ENCODE peak calls at places on chromosomes 3 and 15, in four cellular contexts. T, E, J and A are unnamed samples.

GRCh38 chr3:126555795-126556636 is 2.7 kb downstream of the C3orf22 start:
- DNase-seq in J (no peak), T (peak; percentile 20), E (peak; percentile 45), A (no peak)

GRCh38 chr15:29377141-29377540 is 107.5 kb upstream of the NSMCE3 start:
- DNase-seq in T (no peak), E (no peak), J (no peak), A (no peak)

GRCh38 chr3:52272831-52273230 is 5.6 kb downstream of the WDR82 start:
- DNase-seq in E (no peak), J (no peak), T (no peak), A (no peak)

GRCh38 chr15:80309769-80310384 is 57.9 kb upstream of the CTXND1 start:
- DNase-seq in T (no peak), E (no peak), J (peak; percentile 17), A (peak; percentile 10)

GRCh38 chr3:157311633-157312365 is 124.9 kb upstream of the PTX3 start:
- DNase-seq in T (no peak), E (no peak), J (peak; percentile 33), A (no peak)

GRCh38 chr15:40092416-40093223 is 16.1 kb downstream of the BMF start:
- DNase-seq in J (peak; percentile 96), E (peak; percentile 74), T (no peak), A (peak; percentile 75)

GRCh38 chr15:59689626-59690236 is 611 bp upstream of the BNIP2 start:
- DNase-seq in J (peak; percentile 80), T (peak; percentile 88), E (peak; percentile 95), A (peak; percentile 89)

GRCh38 chr3:185851046-185851445 is 26.2 kb upstream of the IGF2BP2 start:
- DNase-seq in J (no peak), T (no peak), E (no peak), A (no peak)

GRCh38 chr15:37181339-37181738 is 81.0 kb upstream of the MEIS2 start:
- DNase-seq in T (no peak), E (no peak), J (no peak), A (peak; percentile 33)

GRCh38 chr3:36817806-36818205 is 53.5 kb upstream of the DCLK3 start:
- DNase-seq in T (no peak), E (no peak), J (no peak), A (peak; percentile 58)

GRCh38 chr15:33021806-33022389 is 172.6 kb downstream of the FMN1 start:
- DNase-seq in E (no peak), J (peak; percentile 60), T (no peak), A (peak; percentile 59)

GRCh38 chr3:119673875-119674274 is 3.3 kb downstream of the COX17 start:
- DNase-seq in J (no peak), T (no peak), E (no peak), A (no peak)

GRCh38 chr3:19147905-19148767 is at the start of gene KCNH8:
- DNase-seq in E (no peak), T (peak; percentile 31), J (no peak), A (peak; percentile 32)

GRCh38 chr3:23106641-23107040 is 96.5 kb upstream of the UBE2E2 start:
- DNase-seq in E (no peak), J (no peak), T (no peak), A (no peak)

GRCh38 chr3:159146856-159147255 is 345.0 kb downstream of the MFSD1 start:
- DNase-seq in E (no peak), T (no peak), J (no peak), A (no peak)

GRCh38 chr3:48784426-48785120 is 63.1 kb downstream of the PRKAR2A start:
- DNase-seq in J (peak; percentile 51), E (no peak), T (no peak), A (no peak)

GRCh38 chr15:29613951-29614382 is 208.3 kb downstream of the TJP1 start:
- DNase-seq in T (no peak), J (no peak), E (no peak), A (peak; percentile 5)

GRCh38 chr3:159674583-159674982 is 314.1 kb upstream of the IL12A start:
- DNase-seq in J (no peak), E (no peak), T (no peak), A (no peak)

GRCh38 chr3:11757441-11757875 is 89.2 kb downstream of the TAMM41 start:
- DNase-seq in T (no peak), J (peak; percentile 56), E (no peak), A (no peak)

GRCh38 chr3:40848411-40848810 is 323.7 kb downstream of the ZNF621 start:
- DNase-seq in J (no peak), E (no peak), T (no peak), A (no peak)

GRCh38 chr3:177820683-177821316 is 623.5 kb upstream of the TBL1XR1 start:
- DNase-seq in J (peak; percentile 44), E (no peak), T (no peak), A (no peak)

GRCh38 chr15:62209322-62209721 is 44.2 kb upstream of the C2CD4B start:
- DNase-seq in J (no peak), T (peak; percentile 71), E (no peak), A (peak; percentile 52)

GRCh38 chr3:86969500-86970189 is 21.3 kb downstream of the VGLL3 start:
- DNase-seq in E (no peak), T (no peak), J (peak; percentile 49), A (peak; percentile 20)
- H3K27ac ChIP-seq in E (no peak overlapping the region), T (no peak overlapping the region), J (no peak overlapping the region), A (no peak overlapping the region)

DNA sequence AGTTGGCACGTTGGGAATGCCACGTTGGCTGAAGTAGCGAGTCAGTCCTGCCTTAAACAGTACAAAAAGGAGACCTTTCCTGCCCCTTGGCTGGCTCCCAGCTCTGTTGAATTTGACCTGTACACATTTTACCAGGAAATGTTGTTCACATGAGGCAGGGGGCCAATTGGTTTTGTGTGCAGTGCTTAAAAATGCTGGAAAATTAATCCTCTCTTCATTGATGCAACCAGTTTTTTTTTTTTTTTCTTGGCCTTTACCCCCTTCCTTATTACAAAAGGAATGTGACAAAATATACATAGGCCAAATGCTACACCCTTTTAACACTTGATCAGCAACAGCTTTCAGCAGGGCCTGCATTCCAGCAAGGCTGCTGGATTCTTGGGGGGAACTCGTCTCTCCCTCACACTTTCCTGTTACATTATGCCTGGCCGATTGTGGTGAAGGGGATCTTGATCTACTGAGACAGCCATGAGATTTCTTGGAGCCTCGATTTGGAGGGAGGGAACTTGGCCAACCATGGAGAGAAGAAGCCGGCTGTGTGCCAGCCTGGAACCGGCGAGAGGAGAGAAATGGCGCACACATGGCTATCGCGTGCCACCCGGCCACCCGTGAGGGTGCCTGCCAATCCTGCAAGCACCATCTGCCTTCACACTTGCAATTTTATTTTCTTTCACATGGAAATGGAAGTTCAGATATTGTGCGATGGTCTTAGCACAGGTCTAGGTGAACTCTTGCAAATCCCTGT is 93.0 kb downstream of the DNASE1L3 start:
- DNase-seq in J (no peak), T (peak; percentile 93), E (no peak), A (no peak)
- H3K27ac ChIP-seq in J (peak overlapping the region; percentile 6), T (peak overlapping the region; percentile 87), E (peak overlapping the region; percentile 30), A (peak overlapping the region; percentile 60)

GRCh38 chr3:17877299-17877698 is 134.9 kb upstream of the TBC1D5 start:
- DNase-seq in E (no peak), J (no peak), T (no peak), A (no peak)
- H3K27ac ChIP-seq in E (no peak overlapping the region), J (no peak overlapping the region), T (no peak overlapping the region), A (no peak overlapping the region)

GRCh38 chr3:58408906-58409305 is 24.7 kb downstream of the PDHB start:
- DNase-seq in T (no peak), J (no peak), E (no peak), A (no peak)

GRCh38 chr3:58403513-58404109 is 30.0 kb downstream of the PDHB start:
- DNase-seq in E (no peak), J (no peak), T (no peak), A (no peak)

GRCh38 chr3:58398669-58399333 is 34.8 kb downstream of the PDHB start:
- DNase-seq in J (no peak), T (no peak), E (no peak), A (no peak)

GRCh38 chr3:58404396-58404795 is 29.2 kb downstream of the PDHB start:
- DNase-seq in J (peak; percentile 72), E (no peak), T (no peak), A (no peak)
- H3K27ac ChIP-seq in J (no peak overlapping the region), E (no peak overlapping the region), T (no peak overlapping the region), A (no peak overlapping the region)

GRCh38 chr3:196193738-196194541 is 17.3 kb downstream of the ZDHHC19 start:
- DNase-seq in E (peak; percentile 84), J (no peak), T (peak; percentile 90), A (peak; percentile 93)
- H3K27ac ChIP-seq in E (peak overlapping the region; percentile 80), J (no peak overlapping the region), T (peak overlapping the region; percentile 86), A (peak overlapping the region; percentile 86)

GRCh38 chr3:133506215-133506901 is 67.1 kb upstream of the CDV3 start:
- DNase-seq in T (no peak), J (no peak), E (no peak), A (peak; percentile 59)
- H3K27ac ChIP-seq in T (peak overlapping the region; percentile 83), J (no peak overlapping the region), E (peak overlapping the region; percentile 8), A (peak overlapping the region; percentile 80)

GRCh38 chr15:38438031-38438986 is 15.6 kb upstream of the FAM98B start:
- DNase-seq in J (peak; percentile 30), E (no peak), T (no peak), A (no peak)

GRCh38 chr15:38441130-38441519 is 12.8 kb upstream of the FAM98B start:
- DNase-seq in J (no peak), T (no peak), E (no peak), A (no peak)

GRCh38 chr15:38436993-38437392 is 16.9 kb upstream of the FAM98B start:
- DNase-seq in E (no peak), J (no peak), T (no peak), A (no peak)

GRCh38 chr15:38440353-38441129 is 13.4 kb upstream of the FAM98B start:
- DNase-seq in T (peak; percentile 49), E (no peak), J (peak; percentile 67), A (peak; percentile 64)
- H3K27ac ChIP-seq in T (no peak overlapping the region), E (no peak overlapping the region), J (no peak overlapping the region), A (no peak overlapping the region)

GRCh38 chr3:129555616-129556357 is 12.8 kb downstream of the H1-8 start:
- DNase-seq in T (no peak), J (no peak), E (no peak), A (no peak)
- H3K27ac ChIP-seq in T (no peak overlapping the region), J (no peak overlapping the region), E (no peak overlapping the region), A (no peak overlapping the region)

DNA sequence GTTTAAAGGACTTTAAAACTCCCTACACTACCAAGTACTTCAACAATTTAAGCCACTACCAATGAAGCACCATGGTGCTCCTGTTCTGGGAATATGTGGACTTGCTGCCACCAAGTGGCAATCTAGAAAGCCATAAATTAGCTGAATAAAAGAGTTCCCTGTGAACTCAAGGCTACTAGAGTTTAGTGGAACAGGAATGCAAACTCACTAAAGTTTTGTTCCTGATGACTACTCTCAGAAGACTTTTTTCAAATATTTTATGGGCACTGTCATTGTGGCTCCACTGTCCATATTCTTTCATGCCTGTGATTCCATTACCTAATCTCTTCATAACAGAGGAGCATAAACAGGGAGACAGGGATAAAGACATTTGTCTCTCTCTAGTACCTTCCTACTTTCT is 63.9 kb downstream of the TMCC1 start:
- DNase-seq in T (no peak), J (peak; percentile 91), E (no peak), A (peak; percentile 72)
- H3K27ac ChIP-seq in T (no peak overlapping the region), J (peak overlapping the region; percentile 91), E (no peak overlapping the region), A (no peak overlapping the region)

GRCh38 chr3:179428876-179429548 is 22.3 kb downstream of the GNB4 start:
- DNase-seq in J (no peak), T (no peak), E (no peak), A (no peak)

GRCh38 chr3:179421500-179421899 is 29.8 kb downstream of the GNB4 start:
- DNase-seq in T (no peak), E (no peak), J (peak; percentile 57), A (no peak)

GRCh38 chr3:179430277-179430870 is 20.9 kb downstream of the GNB4 start:
- DNase-seq in T (no peak), E (no peak), J (no peak), A (no peak)

GRCh38 chr3:179425075-179425474 is 26.2 kb downstream of the GNB4 start:
- DNase-seq in T (no peak), E (no peak), J (no peak), A (no peak)
- H3K27ac ChIP-seq in T (no peak overlapping the region), E (no peak overlapping the region), J (no peak overlapping the region), A (no peak overlapping the region)